ENCODE peak calls at places on chromosomes 6 and 20, in ten cellular contexts. F, A, H, U, L, G, E, T, I and C are unnamed samples.

GRCh38 chr20:52539891-52540290 is 348.3 kb upstream of the ZFP64 start:
- DNase-seq in I (no peak), A (no peak), H (peak; percentile 32), E (no peak), G (no peak), L (no peak), F (no peak), T (no peak), U (no peak), C (no peak)

GRCh38 chr20:396619-397431 is 11.3 kb upstream of the RBCK1 start:
- DNase-seq in H (no peak), I (no peak), A (no peak), U (no peak), T (no peak), E (no peak), F (no peak), G (no peak), L (no peak), C (no peak)

GRCh38 chr6:152356016-152356415 is 281.1 kb downstream of the SYNE1 start:
- DNase-seq in T (no peak), E (no peak), G (no peak), I (no peak), F (no peak), L (no peak), H (no peak), U (no peak), A (peak; percentile 14), C (no peak)

GRCh38 chr6:84582997-84583396 is 181.4 kb downstream of the TBX18 start:
- DNase-seq in F (no peak), A (peak; percentile 35), E (no peak), G (peak; percentile 32), I (no peak), T (no peak), H (peak; percentile 22), L (no peak), U (no peak), C (no peak)

GRCh38 chr6:39642300-39642699 is 82.9 kb downstream of the KIF6 start:
- DNase-seq in G (no peak), H (no peak), I (no peak), U (no peak), E (no peak), A (no peak), T (no peak), F (no peak), L (no peak), C (no peak)

GRCh38 chr6:129774697-129775447 is 64.9 kb upstream of the ARHGAP18 start:
- DNase-seq in U (peak; percentile 76), A (peak; percentile 91), T (peak; percentile 76), E (peak; percentile 42), I (peak; percentile 70), F (no peak), L (peak; percentile 56), G (peak; percentile 73), H (peak; percentile 90), C (peak; percentile 72)

GRCh38 chr20:36720510-36720909 is 25.4 kb downstream of the NDRG3 start:
- DNase-seq in A (peak; percentile 7), T (no peak), I (no peak), G (peak; percentile 22), L (no peak), H (no peak), F (no peak), E (no peak), U (no peak), C (no peak)

GRCh38 chr6:56101141-56101553 is 146.2 kb downstream of the COL21A1 start:
- DNase-seq in T (no peak), F (no peak), U (peak; percentile 34), A (peak; percentile 97), I (no peak), E (no peak), G (peak; percentile 96), L (no peak), H (peak; percentile 88), C (no peak)

DNA sequence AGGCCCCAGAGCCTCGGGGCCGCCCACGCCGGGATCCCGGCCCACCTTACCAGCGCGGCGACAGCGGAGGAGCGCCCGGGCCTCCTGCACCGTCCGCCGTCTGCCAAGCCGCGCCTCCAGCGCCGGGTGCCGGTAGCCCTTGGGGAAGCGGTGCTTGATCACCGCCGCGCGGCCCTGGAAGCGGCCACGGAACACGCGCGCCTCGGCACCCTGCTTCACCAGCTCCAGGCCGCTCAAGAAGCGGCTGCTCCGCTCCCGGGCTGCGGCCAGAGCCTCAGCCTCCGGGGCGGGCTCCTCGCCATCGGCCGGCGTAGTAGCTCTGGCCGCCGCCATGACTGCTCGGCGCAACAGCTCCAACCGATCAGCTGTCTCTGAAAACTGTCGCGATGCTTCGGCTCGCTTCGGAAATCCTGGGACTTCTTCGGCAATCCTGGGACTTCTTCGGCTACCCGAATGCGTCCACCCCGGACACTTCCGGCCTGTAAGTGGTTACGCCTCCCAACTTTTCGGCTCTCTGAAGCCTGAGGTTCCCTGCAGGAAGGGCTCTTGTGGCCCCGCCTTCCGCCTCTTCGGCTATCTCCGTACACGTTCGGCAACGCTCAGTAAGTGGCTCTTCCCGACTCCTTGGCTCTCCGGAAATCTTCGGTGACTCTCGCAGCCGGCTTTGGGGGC is at the start of gene TP53RK:
- DNase-seq in I (peak; percentile 99), F (peak; percentile 99), U (peak; percentile 100), E (peak; percentile 99), G (peak; percentile 100), T (peak; percentile 100), H (peak; percentile 100), A (peak; percentile 100), L (peak; percentile 99), C (peak; percentile 96)
- TF ChIP-seq CTCF in I (peak; percentile 31), F (peak; percentile 71), U (peak; percentile 51), E (peak; percentile 22), G (no peak), T (peak; percentile 21), H (no peak), A (peak; percentile 47), L (no peak), C (peak; percentile 70)

GRCh38 chr6:10402648-10403311 is 12.1 kb downstream of the TFAP2A start:
- DNase-seq in A (no peak), G (no peak), L (no peak), T (no peak), F (no peak), H (no peak), I (no peak), U (no peak), E (no peak), C (no peak)
- TF ChIP-seq CTCF in A (no peak), G (no peak), L (no peak), T (no peak), F (no peak), H (no peak), I (no peak), U (no peak), E (no peak), C (no peak)

DNA sequence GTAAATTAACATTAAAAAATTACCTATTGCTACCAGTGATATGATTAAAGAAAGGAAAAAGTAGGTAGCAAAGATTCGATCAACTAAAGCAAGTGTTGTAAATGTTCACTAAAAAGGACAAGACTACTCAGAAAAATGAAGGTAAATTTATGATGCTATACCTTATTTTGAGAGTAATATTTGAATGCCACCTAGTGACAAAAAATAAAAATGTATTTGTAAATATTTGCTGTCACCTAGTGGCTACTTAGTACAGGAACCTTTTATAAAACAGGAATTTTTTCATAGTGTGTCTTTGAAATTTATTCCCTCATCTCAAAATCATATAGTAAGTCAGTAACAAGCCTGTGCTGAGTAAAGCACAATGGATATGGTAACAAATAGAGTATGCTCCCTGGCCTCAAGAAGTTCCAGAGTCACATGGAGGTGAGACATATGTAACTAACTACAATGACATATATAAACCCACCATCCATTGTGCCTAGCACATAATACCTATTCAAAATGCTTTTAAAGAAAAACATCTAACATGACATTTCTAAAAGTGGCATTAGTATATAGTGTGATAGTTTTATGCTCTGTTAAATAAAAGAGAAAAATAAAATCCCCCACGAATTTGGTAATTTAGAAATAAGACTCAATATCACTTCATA is 193.1 kb upstream of the SIM1 start:
- DNase-seq in L (no peak), T (no peak), A (peak; percentile 27), U (no peak), H (peak; percentile 44), G (peak; percentile 9), F (no peak), I (no peak), E (peak; percentile 45), C (no peak)
- TF ChIP-seq CTCF in L (peak; percentile 18), T (peak; percentile 49), A (peak; percentile 40), U (peak; percentile 46), H (peak; percentile 76), G (no peak), F (peak; percentile 47), I (peak; percentile 33), E (peak; percentile 70), C (peak; percentile 76)

DNA sequence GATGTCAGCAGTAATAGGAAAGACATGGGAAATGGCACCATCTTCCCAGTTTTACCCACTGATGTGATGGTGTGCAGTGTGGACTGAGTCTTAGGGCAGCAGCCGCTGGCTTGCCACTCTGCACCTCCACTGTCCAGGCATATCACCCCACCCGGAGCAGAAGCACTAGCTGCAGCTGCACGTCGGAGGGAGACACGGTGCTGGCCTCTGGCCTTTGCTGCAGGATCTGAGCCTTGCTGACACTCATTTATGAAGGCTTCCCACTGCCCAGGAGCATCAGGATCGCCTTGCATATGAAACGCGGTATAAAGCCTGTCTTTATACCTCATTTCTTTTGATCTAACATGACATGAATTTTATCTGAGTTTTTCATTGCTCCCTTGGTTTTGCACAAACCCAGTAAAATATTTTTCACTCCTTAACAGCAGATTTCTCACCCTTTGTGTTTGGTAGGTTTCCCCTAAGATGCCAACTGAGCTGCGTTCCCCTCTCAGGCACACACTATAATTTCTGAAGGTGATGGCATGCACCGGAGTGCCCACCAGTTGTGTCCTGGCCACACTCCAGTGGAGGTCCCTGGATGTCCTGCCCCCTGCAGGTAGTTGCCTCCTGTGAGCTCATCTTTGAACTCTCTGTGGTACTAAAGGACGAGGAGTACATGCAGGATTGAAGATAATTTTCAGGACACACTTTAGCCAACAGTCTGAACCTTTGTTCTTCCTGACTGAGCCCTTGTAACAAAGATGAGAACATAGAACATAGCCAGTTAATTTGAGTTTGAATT is 8.9 kb upstream of the EXOC2 start:
- DNase-seq in H (no peak), E (no peak), I (no peak), T (no peak), A (no peak), G (no peak), U (no peak), L (no peak), F (no peak), C (no peak)
- TF ChIP-seq CTCF in H (no peak), E (peak; percentile 21), I (no peak), T (no peak), A (no peak), G (no peak), U (no peak), L (no peak), F (no peak), C (peak; percentile 34)